ENCODE peak calls at places on chromosome 4, in eight cellular contexts. T is HEK293T; G is WERI-Rb-1; A is activated CD4-positive, alpha-beta T cell treated with anti-CD3 and anti-CD28 coated beads for 48 hours; M is NCI-H187 treated with DMSO at 0.1 percent for 48 hours; J is left kidney; O is NCI-H1417; X is C1 segment of cervical spinal cord. L is an unnamed sample.

GRCh38 chr4:109979932-109980717 is 67.4 kb downstream of the EGF start:
- DNase-seq in T (no peak), G (no peak), A (no peak), M (no peak), J (no peak), O (no peak), X (no peak), L (no peak)

GRCh38 chr4:137310156-137310555 is 222.1 kb downstream of the PCDH18 start:
- DNase-seq in T (no peak), G (no peak), A (no peak), M (no peak), J (no peak), O (no peak), X (no peak), L (no peak)

GRCh38 chr4:147821555-147821954 is 89.7 kb downstream of the ARHGAP10 start:
- DNase-seq in T (no peak), G (no peak), A (no peak), M (no peak), J (no peak), O (no peak), X (no peak), L (no peak)

GRCh38 chr4:43113196-43113595 is 220.7 kb downstream of the GRXCR1 start:
- DNase-seq in T (no peak), G (no peak), A (no peak), M (no peak), J (peak; percentile 10), O (no peak), X (no peak), L (no peak)

GRCh38 chr4:85548116-85548515 is 73.2 kb downstream of the ARHGAP24 start:
- DNase-seq in T (no peak), G (no peak), A (no peak), M (no peak), J (no peak), O (peak; percentile 28), X (no peak), L (no peak)

GRCh38 chr4:129218355-129218754 is 122.4 kb downstream of the C4orf33 start:
- DNase-seq in T (peak; percentile 36), G (peak; percentile 65), A (no peak), M (no peak), J (peak; percentile 84), O (peak; percentile 88), X (no peak), L (no peak)

GRCh38 chr4:184437988-184438774 is 36.2 kb downstream of the IRF2 start:
- DNase-seq in T (no peak), G (no peak), A (no peak), M (peak; percentile 23), J (peak; percentile 33), O (peak; percentile 65), X (no peak), L (no peak)

GRCh38 chr4:168221298-168221697 is 97.3 kb downstream of the DDX60 start:
- DNase-seq in T (no peak), G (no peak), A (no peak), M (no peak), J (no peak), O (peak; percentile 73), X (no peak), L (no peak)

GRCh38 chr4:87679449-87680169 is 29.5 kb downstream of the DMP1 start:
- DNase-seq in T (peak; percentile 72), G (peak; percentile 44), A (peak; percentile 47), M (peak; percentile 3), J (peak; percentile 83), O (peak; percentile 73), X (peak; percentile 93), L (peak; percentile 1)